ENCODE peak calls at places on chromosomes 4 and X, in four cellular contexts. One of them, this sample, is unnamed.

GRCh38 chrX:15465347-15465746 is 27.8 kb downstream of the PIR start:
- DNase-seq in cardiac muscle cell: peak; percentile 14
- DNase-seq in ureter: no peak
- DNase-seq in HTR-8/SVneo: no peak
- DNase-seq in this sample: no peak

GRCh38 chr4:162782778-162783507 is 383.7 kb downstream of the NAF1 start:
- DNase-seq in ureter: no peak
- DNase-seq in HTR-8/SVneo: no peak
- DNase-seq in cardiac muscle cell: peak; percentile 38
- DNase-seq in this sample: peak; percentile 40

GRCh38 chrX:21747523-21747922 is 10.4 kb downstream of the SMPX start:
- DNase-seq in ureter: no peak
- DNase-seq in HTR-8/SVneo: no peak
- DNase-seq in cardiac muscle cell: peak; percentile 21
- DNase-seq in this sample: no peak

GRCh38 chr4:128355301-128355700 is 67.7 kb upstream of the PGRMC2 start:
- DNase-seq in ureter: no peak
- DNase-seq in cardiac muscle cell: no peak
- DNase-seq in HTR-8/SVneo: no peak
- DNase-seq in this sample: peak; percentile 96

GRCh38 chr4:1234296-1234695 is 14.6 kb downstream of the CTBP1 start:
- DNase-seq in ureter: no peak
- DNase-seq in HTR-8/SVneo: no peak
- DNase-seq in cardiac muscle cell: no peak
- DNase-seq in this sample: no peak

GRCh38 chr4:52263612-52264011 is 212.5 kb downstream of the SPATA18 start:
- DNase-seq in cardiac muscle cell: no peak
- DNase-seq in ureter: no peak
- DNase-seq in HTR-8/SVneo: no peak
- DNase-seq in this sample: peak; percentile 86

GRCh38 chr4:54746228-54746627 is 88.5 kb downstream of the KIT start:
- DNase-seq in HTR-8/SVneo: no peak
- DNase-seq in ureter: no peak
- DNase-seq in cardiac muscle cell: no peak
- DNase-seq in this sample: peak; percentile 17

GRCh38 chr4:89469512-89469911 is 161.9 kb upstream of the GPRIN3 start:
- DNase-seq in cardiac muscle cell: peak; percentile 7
- DNase-seq in ureter: no peak
- DNase-seq in HTR-8/SVneo: no peak
- DNase-seq in this sample: no peak

GRCh38 chrX:13768939-13769338 is 34.4 kb downstream of the OFD1 start:
- DNase-seq in HTR-8/SVneo: no peak
- DNase-seq in ureter: no peak
- DNase-seq in cardiac muscle cell: no peak
- DNase-seq in this sample: no peak